ENCODE peak calls at places on chromosomes 2 and 18, in nine cellular contexts. Q, T, N, R, H, S, D, K and L are unnamed samples.
A peak's percentile ranks its signal among the peaks of the same experiment; 100 is the strongest.

GRCh38 chr2:137211761-137212160 is 446.4 kb downstream of the THSD7B start:
- DNase-seq in K (no peak), Q (no peak), S (no peak), T (no peak), N (no peak), R (no peak), D (no peak), H (no peak), L (no peak)

GRCh38 chr2:84865181-84865783 is 15.6 kb downstream of the TRABD2A start:
- DNase-seq in N (peak; percentile 55), Q (no peak), D (peak; percentile 40), T (no peak), H (no peak), K (peak; percentile 64), S (no peak), R (no peak), L (no peak)

GRCh38 chr2:57429821-57430220 is 616.8 kb upstream of the VRK2 start:
- DNase-seq in H (no peak), T (no peak), Q (no peak), N (no peak), K (no peak), S (no peak), R (no peak), D (no peak), L (no peak)

GRCh38 chr2:241359481-241360045 is 3.5 kb downstream of the FARP2 start:
- DNase-seq in D (no peak), S (no peak), T (no peak), Q (no peak), K (peak; percentile 38), R (no peak), H (no peak), N (no peak), L (no peak)

GRCh38 chr2:31980674-31981356 is 30.0 kb downstream of the MEMO1 start:
- DNase-seq in T (no peak), N (peak; percentile 53), S (no peak), K (peak; percentile 79), H (no peak), D (peak; percentile 36), R (no peak), Q (no peak), L (no peak)

GRCh38 chr2:120934891-120935338 is 199.2 kb downstream of the GLI2 start:
- DNase-seq in T (peak; percentile 71), N (peak; percentile 63), H (no peak), S (no peak), Q (no peak), K (no peak), R (no peak), D (peak; percentile 97), L (peak; percentile 46)

GRCh38 chr2:235325126-235325525 is 168.7 kb upstream of the AGAP1 start:
- DNase-seq in H (no peak), D (no peak), N (no peak), K (no peak), S (no peak), T (no peak), Q (peak; percentile 63), R (no peak), L (peak; percentile 24)

GRCh38 chr2:203510256-203510940 is 24.7 kb downstream of the RAPH1 start:
- DNase-seq in D (no peak), Q (no peak), K (no peak), H (no peak), T (no peak), N (no peak), R (no peak), S (no peak), L (no peak)

GRCh38 chr2:44930274-44930826 is 11.2 kb upstream of the SIX3 start:
- DNase-seq in T (no peak), K (no peak), R (no peak), H (no peak), S (no peak), Q (peak; percentile 84), N (no peak), D (no peak), L (no peak)

GRCh38 chr2:30206461-30207430 is 24.6 kb upstream of the LBH start:
- DNase-seq in S (no peak), R (no peak), T (no peak), D (no peak), N (no peak), K (peak; percentile 41), Q (no peak), H (no peak), L (no peak)

GRCh38 chr2:239966029-239966847 is 58.9 kb downstream of the NDUFA10 start:
- DNase-seq in Q (no peak), S (no peak), N (no peak), H (no peak), K (no peak), D (no peak), R (no peak), T (no peak), L (no peak)

GRCh38 chr2:164538250-164538866 is 82.9 kb downstream of the GRB14 start:
- DNase-seq in Q (no peak), T (no peak), D (peak; percentile 55), K (peak; percentile 73), S (no peak), H (no peak), R (no peak), N (peak; percentile 58), L (peak; percentile 13)

GRCh38 chr2:12456293-12457151 is 260.2 kb upstream of the TRIB2 start:
- DNase-seq in R (no peak), Q (peak; percentile 64), N (peak; percentile 100), K (peak; percentile 82), D (peak; percentile 26), T (peak; percentile 98), H (peak; percentile 79), S (peak; percentile 93), L (no peak)

DNA sequence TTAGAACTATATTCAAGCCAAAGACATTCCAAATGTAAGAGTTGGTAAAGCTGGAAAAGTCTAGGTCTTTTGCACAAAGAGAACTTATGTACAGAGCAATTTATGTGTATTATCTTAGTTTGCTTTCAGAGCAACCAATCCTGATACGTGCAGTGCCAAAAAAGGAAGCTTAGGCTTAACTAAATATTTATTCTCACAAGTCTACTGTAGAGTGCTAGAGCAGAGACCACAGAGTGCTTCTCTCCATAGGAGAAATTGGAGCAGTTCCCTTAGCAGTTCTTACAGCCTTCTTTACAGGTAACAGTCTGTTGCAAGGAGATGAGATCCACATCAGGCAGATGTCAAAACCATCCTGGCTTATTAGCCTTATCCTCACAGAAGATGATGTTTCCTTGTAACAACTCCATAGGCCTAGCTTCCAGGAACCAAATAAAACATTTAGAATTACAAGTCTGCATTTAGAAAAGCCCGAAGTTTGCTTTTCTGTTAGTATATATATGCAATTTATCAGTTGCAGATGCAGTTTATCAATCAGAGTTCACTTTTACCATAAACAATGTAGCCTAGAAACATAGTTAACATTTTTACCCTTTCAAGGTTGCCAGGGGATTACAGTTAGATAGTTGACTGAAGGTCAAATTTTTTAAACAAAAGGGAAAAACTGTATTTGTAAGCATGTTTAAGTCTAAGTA is 250.6 kb upstream of the KCNJ3 start:
- DNase-seq in K (no peak), N (no peak), D (no peak), T (no peak), R (no peak), H (no peak), S (no peak), Q (no peak), L (no peak)
- H3K27ac ChIP-seq in K (no peak overlapping the region), N (no peak overlapping the region), D (no peak overlapping the region), T (no peak overlapping the region), R (no peak overlapping the region), H (no peak overlapping the region), S (no peak overlapping the region), Q (peak overlapping the region; percentile 12), L (no peak overlapping the region)

DNA sequence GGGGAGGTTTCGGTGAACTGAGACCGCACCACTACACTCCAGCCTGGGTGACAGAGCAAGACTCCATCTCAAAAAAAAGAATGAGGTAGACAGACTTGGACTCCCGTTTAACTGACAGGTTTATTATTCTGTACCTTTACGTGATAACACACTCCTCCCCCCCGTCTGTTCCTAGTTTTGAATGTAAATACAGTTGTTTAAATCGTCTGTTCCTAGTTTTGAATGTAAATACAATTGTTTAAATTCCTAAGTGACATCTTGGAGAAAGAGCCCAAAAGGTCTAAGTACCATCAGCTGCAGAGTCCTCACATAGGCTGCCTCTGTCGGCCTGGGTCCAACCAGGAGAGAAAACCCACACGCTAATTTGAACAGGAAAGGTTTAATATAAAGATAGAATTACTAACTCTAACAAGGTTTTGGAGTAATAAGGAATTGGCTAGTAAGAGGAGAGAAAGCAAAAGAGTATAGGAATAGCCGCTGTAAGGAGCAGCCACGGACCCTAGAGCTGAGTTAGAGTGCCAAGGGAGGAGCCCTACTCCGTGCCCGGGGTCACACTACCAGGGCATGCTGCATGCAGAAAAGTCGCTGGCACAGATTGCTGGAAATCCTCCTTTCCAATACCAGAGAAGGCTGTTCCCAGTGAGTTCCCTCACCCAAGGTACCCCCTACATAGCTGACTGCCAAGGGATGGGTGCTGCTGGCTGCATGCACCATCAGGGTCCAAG is 83.5 kb upstream of the RANBP2 start:
- DNase-seq in D (no peak), R (no peak), T (no peak), H (no peak), K (no peak), N (no peak), Q (no peak), S (no peak), L (no peak)
- H3K27ac ChIP-seq in D (peak overlapping the region; percentile 66), R (peak overlapping the region; percentile 75), T (peak overlapping the region; percentile 47), H (no peak overlapping the region), K (no peak overlapping the region), N (peak overlapping the region; percentile 96), Q (no peak overlapping the region), S (peak overlapping the region; percentile 79), L (no peak overlapping the region)

DNA sequence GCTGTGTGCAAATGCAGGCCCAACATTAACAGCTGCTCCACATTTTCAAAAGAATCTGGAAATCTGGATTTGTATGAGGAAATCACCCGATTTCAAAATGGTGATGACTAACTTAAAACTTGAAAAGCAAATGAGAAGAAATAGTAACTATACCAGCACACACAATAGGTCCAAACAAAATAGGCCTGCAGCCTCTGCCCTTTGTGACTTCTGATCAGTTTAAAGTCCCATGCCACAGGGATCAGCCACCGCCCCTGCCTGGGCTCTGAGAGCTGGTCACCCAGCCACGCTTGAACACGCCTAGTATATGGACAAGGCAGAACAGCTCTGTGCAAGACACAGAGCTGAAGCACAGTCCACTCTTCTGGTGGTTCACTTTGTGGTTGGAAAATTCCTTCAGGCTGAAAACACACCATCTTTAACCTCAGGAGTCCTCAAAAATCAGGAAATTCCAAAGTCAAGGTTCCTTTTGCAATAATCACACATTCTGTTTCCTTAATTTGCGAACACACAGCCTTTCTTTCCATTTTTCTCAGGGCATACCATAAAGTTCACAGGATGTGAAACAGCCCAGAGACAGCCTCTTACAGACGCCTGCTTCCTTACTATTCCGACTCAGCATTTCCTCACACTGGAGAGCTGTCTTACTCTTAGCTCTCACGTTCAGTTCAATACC is 150.1 kb upstream of the RIOK3 start:
- DNase-seq in K (no peak), D (no peak), T (no peak), S (no peak), Q (peak; percentile 33), R (no peak), H (no peak), N (peak; percentile 95), L (no peak)
- H3K27ac ChIP-seq in K (no peak overlapping the region), D (no peak overlapping the region), T (peak overlapping the region; percentile 17), S (no peak overlapping the region), Q (no peak overlapping the region), R (no peak overlapping the region), H (no peak overlapping the region), N (no peak overlapping the region), L (no peak overlapping the region)

DNA sequence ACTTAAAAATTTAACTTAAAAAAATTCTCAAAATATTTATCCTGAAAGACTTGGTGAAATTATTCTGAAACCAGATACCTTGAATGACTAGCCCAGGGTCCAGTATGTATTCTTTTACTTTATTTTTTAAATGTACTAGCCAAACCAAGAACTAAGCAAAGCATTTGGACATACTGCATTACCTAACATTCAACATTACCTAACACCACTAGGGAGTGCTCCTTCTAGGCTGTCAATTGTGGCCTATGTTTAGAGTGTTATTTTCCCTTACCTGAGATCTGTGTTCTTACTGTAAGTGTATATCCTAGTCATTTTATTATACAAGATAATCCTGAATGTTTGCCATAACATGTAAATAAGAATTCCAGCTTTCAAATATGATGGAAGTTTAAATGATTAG is 496.6 kb downstream of the PTPRM start:
- DNase-seq in S (no peak), R (no peak), N (no peak), H (no peak), T (no peak), Q (no peak), K (no peak), D (no peak), L (no peak)
- H3K27ac ChIP-seq in S (no peak overlapping the region), R (no peak overlapping the region), N (peak overlapping the region; percentile 71), H (no peak overlapping the region), T (no peak overlapping the region), Q (no peak overlapping the region), K (no peak overlapping the region), D (no peak overlapping the region), L (no peak overlapping the region)